ENCODE peak calls at places on chromosomes 13 and 19, in seven cellular contexts. Z is LNCaP clone FGC; I is B cell; Q is mesenteric fat pad; E is thoracic aorta; O is transverse colon; M is stimulated activated CD4-positive, alpha-beta T cell treated with anti-CD3 and anti-CD28 coated beads, TNF-alpha, amount 100 ng/mL, for 1 hour. R is an unnamed sample.

GRCh38 chr19:21688464-21688863 is 78.9 kb downstream of the ZNF100 start:
- DNase-seq in Z (no peak), I (no peak), Q (no peak), E (no peak), O (no peak), M (no peak), R (no peak)

GRCh38 chr13:108919036-108919907 is 289.9 kb downstream of the MYO16 start:
- DNase-seq in Z (peak), I (no peak), Q (no peak), E (no peak), O (no peak), M (no peak), R (no peak)

GRCh38 chr13:98275711-98276171 is 98.7 kb upstream of the RNF113B start:
- DNase-seq in Z (no peak), I (no peak), Q (no peak), E (no peak), O (no peak), M (no peak), R (no peak)

GRCh38 chr19:7973883-7974282 is 30.4 kb upstream of the TIMM44 start:
- DNase-seq in Z (no peak), I (no peak), Q (no peak), E (no peak), O (no peak), M (no peak), R (peak)

GRCh38 chr13:41107104-41107571 is 25.5 kb downstream of the KBTBD6 start:
- DNase-seq in Z (no peak), I (no peak), Q (no peak), E (no peak), O (no peak), M (no peak), R (no peak)

GRCh38 chr19:20482721-20483120 is 82.9 kb downstream of the ZNF737 start:
- DNase-seq in Z (no peak), I (no peak), Q (no peak), E (no peak), O (no peak), M (no peak), R (no peak)

GRCh38 chr13:91278888-91279287 is 68.6 kb upstream of the MIR17HG start:
- DNase-seq in Z (no peak), I (no peak), Q (no peak), E (no peak), O (no peak), M (no peak), R (no peak)

GRCh38 chr13:91203430-91203829 is 144.1 kb upstream of the MIR17HG start:
- DNase-seq in Z (no peak), I (no peak), Q (no peak), E (no peak), O (no peak), M (no peak), R (no peak)

GRCh38 chr19:52778811-52779210 is 7.8 kb downstream of the ZNF600 start:
- DNase-seq in Z (no peak), I (no peak), Q (peak), E (no peak), O (no peak), M (no peak), R (no peak)

GRCh38 chr19:34365463-34366401 is 736 bp downstream of the GPI start:
- DNase-seq in Z (peak), I (peak), Q (no peak), E (no peak), O (peak), M (no peak), R (no peak)

GRCh38 chr19:926595-927043 is 784 bp downstream of the ARID3A start:
- DNase-seq in Z (no peak), I (peak), Q (no peak), E (no peak), O (peak), M (no peak), R (no peak)

GRCh38 chr19:17863520-17864182 is 3.9 kb downstream of the RPL18A start:
- DNase-seq in Z (no peak), I (no peak), Q (no peak), E (no peak), O (no peak), M (no peak), R (no peak)

GRCh38 chr13:90968510-90968909 is 379.0 kb upstream of the MIR17HG start:
- DNase-seq in Z (peak), I (no peak), Q (no peak), E (no peak), O (no peak), M (no peak), R (no peak)

GRCh38 chr13:108313382-108313781 is 43.9 kb downstream of the TNFSF13B start:
- DNase-seq in Z (no peak), I (no peak), Q (no peak), E (no peak), O (no peak), M (no peak), R (no peak)

GRCh38 chr19:10760268-10760944 is 42.5 kb downstream of the DNM2 start:
- DNase-seq in Z (no peak), I (no peak), Q (no peak), E (no peak), O (peak), M (no peak), R (no peak)

GRCh38 chr19:5336195-5336965 is 4.2 kb downstream of the PTPRS start:
- DNase-seq in Z (no peak), I (peak), Q (no peak), E (no peak), O (no peak), M (no peak), R (no peak)

GRCh38 chr13:21528616-21529015 is 69.5 kb upstream of the ZDHHC20 start:
- DNase-seq in Z (no peak), I (no peak), Q (no peak), E (no peak), O (no peak), M (no peak), R (no peak)

GRCh38 chr13:78595458-78595818 is 7.9 kb downstream of the POU4F1 start:
- DNase-seq in Z (no peak), I (peak), Q (no peak), E (no peak), O (no peak), M (no peak), R (no peak)

GRCh38 chr19:52638601-52639000 is 446 bp upstream of the ZNF83 start:
- DNase-seq in Z (no peak), I (no peak), Q (no peak), E (no peak), O (peak), M (no peak), R (no peak)

GRCh38 chr13:79231887-79232286 is 174.2 kb downstream of the RBM26 start:
- DNase-seq in Z (no peak), I (no peak), Q (no peak), E (no peak), O (no peak), M (no peak), R (no peak)

GRCh38 chr19:1272423-1273262 is 2.7 kb upstream of the FAM174C start:
- DNase-seq in Z (no peak), I (no peak), Q (no peak), E (no peak), O (no peak), M (no peak), R (no peak)

GRCh38 chr19:43691755-43692154 is 21.8 kb upstream of the PLAUR start:
- DNase-seq in Z (no peak), I (no peak), Q (no peak), E (no peak), O (no peak), M (no peak), R (no peak)

GRCh38 chr19:50314724-50315700 is 14.2 kb downstream of the KCNC3 start:
- DNase-seq in Z (no peak), I (no peak), Q (no peak), E (no peak), O (no peak), M (no peak), R (no peak)

GRCh38 chr19:1093811-1094553 is 1.2 kb downstream of the POLR2E start:
- DNase-seq in Z (no peak), I (no peak), Q (no peak), E (no peak), O (no peak), M (no peak), R (no peak)

GRCh38 chr13:99967884-99968520 is 3.6 kb downstream of the ZIC5 start:
- DNase-seq in Z (no peak), I (no peak), Q (peak), E (no peak), O (no peak), M (no peak), R (no peak)

GRCh38 chr13:27203854-27204253 is 32.2 kb upstream of the USP12 start:
- DNase-seq in Z (no peak), I (no peak), Q (no peak), E (no peak), O (no peak), M (no peak), R (no peak)

R was measured in cerebellar nuclear complex.